ENCODE peak calls at places on chromosomes 2 and 18, in seven cellular contexts. Y is body of pancreas, E is endothelial cell of umbilical vein, I is ovary, U is suprapubic skin, M is hepatocyte, J is lower lobe of right lung. R is an unnamed sample. For H3K9me3, the result is how much of the 10 kb centered on the place peaks cover.

GRCh38 chr2:182372661-182373060 is 54.2 kb downstream of the PDE1A start:
- DNase-seq in U (no peak), M (peak), I (no peak), Y (no peak), E (peak), J (no peak), R (peak)

GRCh38 chr18:38575648-38576047 is 1010.0 kb upstream of the CELF4 start:
- DNase-seq in Y (no peak), I (no peak), E (no peak), M (no peak), U (no peak), J (no peak), R (no peak)

GRCh38 chr2:98355881-98356280 is 9.6 kb downstream of the CNGA3 start:
- DNase-seq in Y (no peak), M (no peak), U (no peak), E (no peak), J (no peak), I (no peak), R (no peak)

GRCh38 chr2:104901037-104901851 is 47.3 kb downstream of the POU3F3 start:
- DNase-seq in E (no peak), Y (peak), I (no peak), J (no peak), U (no peak), M (peak), R (no peak)

GRCh38 chr2:70805987-70806386 is 14.4 kb downstream of the CLEC4F start:
- DNase-seq in I (no peak), M (no peak), U (no peak), E (no peak), J (no peak), Y (no peak), R (no peak)

GRCh38 chr2:150555957-150556356 is 68.5 kb upstream of the RND3 start:
- DNase-seq in E (no peak), Y (no peak), J (no peak), U (no peak), I (no peak), M (no peak), R (no peak)

GRCh38 chr2:180017764-180018163 is 10.7 kb upstream of the CWC22 start:
- DNase-seq in I (no peak), J (no peak), U (peak), M (no peak), E (no peak), Y (peak), R (peak)

GRCh38 chr2:127161176-127162136 is 54.5 kb upstream of the BIN1 start:
- DNase-seq in U (no peak), M (peak), E (no peak), I (no peak), J (no peak), Y (no peak), R (no peak)

GRCh38 chr2:33380001-33380609 is 96.3 kb upstream of the RASGRP3 start:
- DNase-seq in U (no peak), I (no peak), J (no peak), Y (no peak), E (no peak), M (no peak), R (no peak)

GRCh38 chr2:34664266-34664665 is 1065.2 kb upstream of the FAM98A start:
- DNase-seq in U (no peak), I (no peak), E (no peak), J (no peak), Y (no peak), M (no peak), R (no peak)

GRCh38 chr2:1664076-1664605 is 80.2 kb downstream of the PXDN start:
- DNase-seq in E (no peak), U (no peak), M (no peak), I (no peak), Y (no peak), J (no peak), R (no peak)

GRCh38 chr2:199602271-199602895 is 144.6 kb upstream of the SATB2 start:
- DNase-seq in J (no peak), E (no peak), M (no peak), I (no peak), Y (no peak), U (no peak), R (no peak)

GRCh38 chr2:43084699-43085091 is 141.7 kb downstream of the ZFP36L2 start:
- DNase-seq in M (peak), Y (peak), U (no peak), I (peak), J (no peak), E (no peak), R (peak)

GRCh38 chr2:10504994-10505820 is 57.1 kb upstream of the ODC1 start:
- DNase-seq in U (no peak), J (no peak), M (peak), E (no peak), Y (no peak), I (no peak), R (no peak)

GRCh38 chr18:54671291-54671881 is 80.3 kb downstream of the DYNAP start:
- DNase-seq in U (no peak), Y (no peak), I (no peak), E (peak), J (no peak), M (peak), R (no peak)

GRCh38 chr2:96536445-96537065 is at the start of gene ARID5A:
- DNase-seq in M (peak), J (peak), Y (peak), I (peak), E (peak), U (peak), R (peak)

GRCh38 chr2:2788076-2788475 is 457.0 kb upstream of the MYT1L start:
- DNase-seq in E (no peak), M (no peak), J (no peak), U (no peak), I (no peak), Y (no peak), R (no peak)

GRCh38 chr2:151918308-151918707 is 90.1 kb upstream of the ARL5A start:
- DNase-seq in J (no peak), M (no peak), E (no peak), I (no peak), U (no peak), Y (no peak), R (no peak)

GRCh38 chr18:2985628-2986027 is 27.3 kb downstream of the LPIN2 start:
- DNase-seq in U (no peak), I (no peak), E (peak), Y (no peak), M (no peak), J (no peak), R (no peak)

GRCh38 chr18:32271649-32272324 is 81.9 kb downstream of the MEP1B start:
- DNase-seq in M (peak), U (no peak), J (no peak), I (peak), E (peak), Y (no peak), R (no peak)

GRCh38 chr2:197293252-197294007 is 17.1 kb downstream of the ANKRD44 start:
- DNase-seq in I (no peak), E (no peak), Y (no peak), M (no peak), U (no peak), J (no peak), R (no peak)

GRCh38 chr2:170498559-170498958 is 216.6 kb upstream of the SP5 start:
- DNase-seq in I (no peak), U (no peak), Y (no peak), M (no peak), E (no peak), J (no peak), R (no peak)

GRCh38 chr18:63025251-63025710 is 294.3 kb downstream of the BCL2 start:
- DNase-seq in E (no peak), Y (peak), M (peak), I (no peak), U (no peak), J (no peak), R (no peak)

GRCh38 chr2:85699325-85699724 is 5.2 kb downstream of the GNLY start:
- DNase-seq in U (no peak), J (no peak), E (no peak), I (no peak), M (no peak), Y (no peak), R (no peak)

GRCh38 chr2:10035053-10035422 is 8.3 kb upstream of the KLF11 start:
- DNase-seq in U (no peak), J (peak), I (no peak), E (no peak), Y (no peak), M (no peak), R (no peak)

GRCh38 chr2:16058256-16058655 is 117.9 kb downstream of the MYCN start:
- DNase-seq in M (no peak), E (no peak), I (no peak), J (no peak), U (no peak), Y (no peak), R (no peak)

GRCh38 chr2:176527141-176527901 is 258.1 kb downstream of the MTX2 start:
- DNase-seq in Y (no peak), J (no peak), U (no peak), E (peak), M (peak), I (no peak), R (no peak)

GRCh38 chr2:216648105-216648504 is 14.9 kb downstream of the IGFBP2 start:
- DNase-seq in E (no peak), M (no peak), I (no peak), J (no peak), Y (no peak), U (no peak), R (no peak)

GRCh38 chr2:240374085-240374907 is 61.2 kb upstream of the GPC1 start:
- DNase-seq in M (peak), U (no peak), I (peak), Y (peak), E (no peak), J (peak), R (no peak)

DNA sequence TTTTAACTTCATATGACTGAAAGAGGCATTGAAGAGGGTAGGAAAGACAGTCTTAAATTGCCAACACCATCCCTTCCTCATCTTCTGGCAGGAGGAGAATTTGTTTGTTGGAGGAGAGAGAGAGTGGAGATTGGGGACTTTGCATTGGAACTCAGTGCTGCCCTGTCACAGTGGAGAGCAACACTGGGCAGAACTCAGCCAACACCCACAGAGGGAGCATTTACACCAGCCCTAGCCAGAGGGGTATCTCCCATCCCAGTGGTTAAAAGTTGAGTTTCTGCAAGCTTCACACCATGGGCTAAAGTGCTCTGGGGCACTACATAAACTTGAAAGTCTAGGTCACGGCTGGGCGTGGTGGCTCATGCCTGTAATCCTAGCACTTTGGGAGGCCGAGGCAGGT is 174.1 kb downstream of the ANKRD30B start:
- DNase-seq in U (no peak), I (no peak), Y (no peak), E (no peak), M (no peak), J (no peak), R (no peak)
- H3K9me3 ChIP-seq in U (under half), I (under half), Y (under half), E (under half), M (under half), J (under half), R (under half)

GRCh38 chr2:19901458-19902271 is at the start of gene TTC32:
- DNase-seq in J (peak), M (peak), I (peak), E (peak), U (peak), Y (peak), R (peak)
- TF ChIP-seq CTCF in J (no peak), M (no peak), I (peak), E (peak), U (no peak), Y (no peak), R (no peak)

GRCh38 chr2:82124629-82125028 is 1820.1 kb upstream of the LRRTM1 start:
- DNase-seq in I (no peak), E (no peak), U (no peak), M (no peak), J (no peak), Y (no peak), R (no peak)

GRCh38 chr2:82128051-82128450 is 1823.5 kb upstream of the LRRTM1 start:
- DNase-seq in U (no peak), E (no peak), M (no peak), I (no peak), J (no peak), Y (no peak), R (no peak)
- H3K9me3 ChIP-seq in U (under half), E (under half), M (under half), I (under half), J (under half), Y (under half), R (under half)

GRCh38 chr2:112723995-112724394 is 3.2 kb downstream of the NT5DC4 start:
- DNase-seq in M (no peak), U (no peak), Y (no peak), J (no peak), I (no peak), E (no peak), R (no peak)

GRCh38 chr2:112723556-112723940 is 2.7 kb downstream of the NT5DC4 start:
- DNase-seq in U (no peak), J (no peak), E (no peak), M (no peak), I (no peak), Y (no peak), R (no peak)

GRCh38 chr2:112725545-112726457 is 5.0 kb downstream of the NT5DC4 start:
- DNase-seq in E (no peak), I (no peak), M (peak), J (no peak), Y (no peak), U (no peak), R (no peak)

GRCh38 chr2:112726487-112727190 is 5.8 kb downstream of the NT5DC4 start:
- DNase-seq in I (peak), Y (peak), U (peak), J (peak), E (peak), M (peak), R (peak)

GRCh38 chr2:112724611-112725525 is 4.0 kb downstream of the NT5DC4 start:
- DNase-seq in J (no peak), I (no peak), U (no peak), M (peak), Y (no peak), E (no peak), R (no peak)
- TF ChIP-seq CTCF in J (peak), I (no peak), U (no peak), M (peak), Y (no peak), E (peak), R (no peak)

DNA sequence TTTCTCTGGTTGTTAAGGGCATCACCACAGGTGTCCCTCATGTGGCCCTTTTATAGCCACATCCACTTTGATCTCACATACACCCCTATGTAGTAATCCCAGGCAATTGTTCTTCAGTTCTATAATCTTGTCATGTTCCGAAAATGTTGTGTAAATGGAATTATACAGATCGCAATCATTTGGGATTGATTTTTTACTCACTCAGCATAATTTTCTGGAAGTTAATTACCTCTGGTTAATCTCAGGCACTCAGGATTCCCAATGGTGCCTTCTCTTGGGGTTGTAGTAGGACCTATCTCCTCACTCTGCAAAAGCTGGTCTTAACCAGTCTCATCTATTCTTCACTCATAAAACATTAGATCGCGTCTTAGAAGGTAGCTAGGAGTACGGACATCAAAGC is 1549.6 kb upstream of the DDX18 start:
- DNase-seq in I (no peak), Y (no peak), M (no peak), U (no peak), J (no peak), E (no peak), R (no peak)
- H3K9me3 ChIP-seq in I (under half), Y (under half), M (under half), U (under half), J (under half), E (under half), R (under half)

DNA sequence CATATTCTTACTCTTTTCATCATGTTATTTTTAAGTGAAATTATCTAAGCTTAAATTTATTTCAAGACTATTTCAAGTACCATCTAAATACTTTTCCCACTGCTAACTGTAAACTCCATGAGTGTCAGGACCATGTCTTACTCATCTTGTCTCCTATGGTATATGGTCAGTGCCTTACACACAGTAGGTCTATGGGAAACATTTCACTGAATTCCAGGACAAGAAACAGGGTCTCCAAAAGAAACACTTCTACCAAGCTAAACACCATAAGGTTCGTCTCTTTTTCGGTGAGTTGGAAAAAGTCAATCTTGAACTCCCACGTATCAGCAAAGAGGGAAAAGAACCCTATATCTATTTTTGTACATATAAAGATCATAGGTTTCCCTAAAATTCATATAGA is 6.5 kb downstream of the SUCLG1 start:
- DNase-seq in Y (no peak), U (no peak), I (no peak), M (no peak), E (no peak), J (no peak), R (no peak)
- TF ChIP-seq CTCF in Y (no peak), U (no peak), I (no peak), M (no peak), E (no peak), J (no peak), R (no peak)

R was measured in tibial nerve.